ENCODE peak calls at places on chromosomes 7 and 10, in nine cellular contexts. R is endothelial cell of umbilical vein, V is heart right ventricle, O is ascending aorta, Y is GM23248, I is cardiac muscle cell, L is prostate gland, H is heart left ventricle, Q is pancreas. W is an unnamed sample.
A peak's percentile ranks its signal among the peaks of the same experiment; 100 is the strongest.

GRCh38 chr7:96686305-96686704 is 23.3 kb downstream of the SEM1 start:
- DNase-seq in R (no peak), H (no peak), L (no peak), Y (no peak), V (no peak), O (no peak), I (peak; percentile 11), Q (no peak), W (no peak)

GRCh38 chr7:157480651-157481050 is 143.8 kb downstream of the DNAJB6 start:
- DNase-seq in Q (no peak), I (no peak), V (no peak), R (no peak), Y (no peak), H (no peak), O (peak; percentile 51), L (no peak), W (no peak)

GRCh38 chr7:23709081-23709746 is 805 bp upstream of the STK31 start:
- DNase-seq in R (no peak), Y (no peak), O (no peak), I (no peak), Q (no peak), H (no peak), L (no peak), V (no peak), W (no peak)

GRCh38 chr10:3080608-3081007 is 13.3 kb downstream of the PFKP start:
- DNase-seq in V (no peak), L (no peak), Q (no peak), H (no peak), O (no peak), Y (no peak), R (peak; percentile 53), I (peak; percentile 29), W (no peak)

GRCh38 chr10:4024846-4025245 is 239.8 kb upstream of the KLF6 start:
- DNase-seq in L (no peak), O (no peak), Y (no peak), R (peak; percentile 31), Q (no peak), V (no peak), H (no peak), I (peak; percentile 21), W (no peak)

GRCh38 chr7:154907651-154908620 is 95.0 kb downstream of the PAXIP1 start:
- DNase-seq in V (no peak), R (no peak), Q (no peak), Y (no peak), L (no peak), H (no peak), O (no peak), I (no peak), W (no peak)

GRCh38 chr10:130025811-130026510 is 61.9 kb upstream of the EBF3 start:
- DNase-seq in Y (no peak), R (no peak), V (no peak), H (no peak), Q (no peak), I (no peak), L (no peak), O (no peak), W (no peak)

GRCh38 chr10:79422178-79422892 is 23.1 kb downstream of the ZCCHC24 start:
- DNase-seq in Q (peak; percentile 46), V (peak; percentile 59), L (no peak), R (no peak), H (peak; percentile 75), O (peak; percentile 86), I (peak; percentile 94), Y (peak; percentile 96), W (no peak)

GRCh38 chr10:71423936-71424335 is 27.2 kb downstream of the CDH23 start:
- DNase-seq in V (no peak), I (no peak), Y (no peak), Q (no peak), O (peak; percentile 25), L (no peak), R (no peak), H (no peak), W (no peak)

GRCh38 chr10:60611291-60611747 is 167.0 kb upstream of the CDK1 start:
- DNase-seq in Q (no peak), I (peak; percentile 66), V (no peak), R (peak; percentile 37), O (no peak), L (no peak), H (no peak), Y (peak; percentile 92), W (no peak)

GRCh38 chr7:132406039-132406438 is 170.2 kb downstream of the PLXNA4 start:
- DNase-seq in O (no peak), I (no peak), H (no peak), R (peak; percentile 53), V (no peak), Q (no peak), Y (peak; percentile 44), L (no peak), W (no peak)

DNA sequence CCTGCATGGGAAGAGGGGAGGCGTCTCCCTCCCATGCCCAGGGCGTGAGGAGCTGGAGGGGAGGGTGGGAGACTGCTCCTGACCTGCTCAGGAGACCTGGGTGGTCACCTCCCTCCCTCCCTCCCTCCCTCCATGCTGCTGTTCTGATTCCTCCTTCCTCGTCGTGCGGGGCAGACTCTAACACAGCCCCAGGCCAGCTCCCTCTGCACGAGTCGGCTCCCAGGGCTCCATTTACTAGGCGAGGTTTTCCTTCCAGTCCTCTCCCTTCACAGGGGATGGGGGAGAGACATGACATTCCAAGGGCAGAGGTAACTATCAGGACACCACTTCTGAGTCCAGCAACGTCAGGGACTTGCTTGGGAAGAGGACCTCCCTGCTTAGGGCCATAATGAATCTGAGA is 23.6 kb downstream of the VIPR2 start:
- DNase-seq in I (no peak), R (no peak), H (peak; percentile 13), Y (no peak), V (no peak), L (no peak), Q (peak; percentile 14), O (peak; percentile 28), W (no peak)
- H3K27me3 ChIP-seq in I (no peaks in the 10 kb centered on the region), R (no peaks in the 10 kb centered on the region), H (no peaks in the 10 kb centered on the region), Y (no peaks in the 10 kb centered on the region), V (no peaks in the 10 kb centered on the region), L (no peaks in the 10 kb centered on the region), Q (no peaks in the 10 kb centered on the region), O (no peaks in the 10 kb centered on the region), W (no peaks in the 10 kb centered on the region)

GRCh38 chr7:116776046-116776445 is 86.3 kb upstream of the CAPZA2 start:
- DNase-seq in Y (no peak), R (no peak), H (no peak), V (no peak), O (no peak), I (no peak), Q (no peak), L (no peak), W (no peak)
- H3K4me1 ChIP-seq in Y (peaks cover 66% of the 10 kb centered on the region), R (peaks cover 60% of the 10 kb centered on the region), H (peaks cover 8% of the 10 kb centered on the region), V (peaks cover 13% of the 10 kb centered on the region), O (no peaks in the 10 kb centered on the region), I (no peaks in the 10 kb centered on the region), Q (peaks cover 61% of the 10 kb centered on the region), L (no peaks in the 10 kb centered on the region), W (peaks cover 52% of the 10 kb centered on the region)

GRCh38 chr7:141074162-141074989 is 512 bp downstream of the TMEM178B start:
- DNase-seq in R (no peak), V (peak; percentile 15), O (no peak), Q (peak; percentile 81), H (peak; percentile 26), L (peak; percentile 38), I (peak; percentile 11), Y (peak; percentile 17), W (no peak)
- H3K27me3 ChIP-seq in R (peaks cover 39% of the 10 kb centered on the region), V (peaks cover 74% of the 10 kb centered on the region), O (peaks cover 7% of the 10 kb centered on the region), Q (no peaks in the 10 kb centered on the region), H (peaks cover 6% of the 10 kb centered on the region), L (no peaks in the 10 kb centered on the region), I (peaks cover 93% of the 10 kb centered on the region), Y (peaks cover 40% of the 10 kb centered on the region), W (peaks cover 44% of the 10 kb centered on the region)

GRCh38 chr7:18520450-18521235 is 25.1 kb downstream of the HDAC9 start:
- DNase-seq in Q (no peak), O (no peak), H (no peak), V (no peak), I (peak; percentile 52), R (no peak), L (no peak), Y (peak; percentile 73), W (no peak)
- H3K4me1 ChIP-seq in Q (no peaks in the 10 kb centered on the region), O (no peaks in the 10 kb centered on the region), H (peaks cover 28% of the 10 kb centered on the region), V (peaks cover 29% of the 10 kb centered on the region), I (peaks cover 30% of the 10 kb centered on the region), R (peaks cover 6% of the 10 kb centered on the region), L (no peaks in the 10 kb centered on the region), Y (peaks cover 23% of the 10 kb centered on the region), W (no peaks in the 10 kb centered on the region)

GRCh38 chr10:131994435-131994834 is 12.7 kb upstream of the BNIP3 start:
- DNase-seq in Q (no peak), V (no peak), Y (no peak), H (no peak), L (no peak), O (no peak), R (no peak), I (no peak), W (no peak)

GRCh38 chr10:131993298-131993674 is 11.6 kb upstream of the BNIP3 start:
- DNase-seq in I (no peak), Y (no peak), R (no peak), O (no peak), Q (peak; percentile 49), V (no peak), L (no peak), H (no peak), W (no peak)

GRCh38 chr10:131996508-131997365 is 15.0 kb upstream of the BNIP3 start:
- DNase-seq in V (peak; percentile 75), I (no peak), Y (no peak), Q (peak; percentile 88), L (no peak), R (no peak), O (no peak), H (peak; percentile 85), W (no peak)

GRCh38 chr10:131997366-131998049 is 15.8 kb upstream of the BNIP3 start:
- DNase-seq in L (peak; percentile 97), I (peak; percentile 92), V (peak; percentile 59), R (peak; percentile 75), H (peak; percentile 72), O (peak; percentile 83), Q (peak; percentile 87), Y (peak; percentile 81), W (peak; percentile 76)

GRCh38 chr10:131991726-131992125 is 10.0 kb upstream of the BNIP3 start:
- DNase-seq in Q (no peak), O (no peak), I (no peak), R (no peak), L (no peak), V (no peak), H (no peak), Y (no peak), W (no peak)
- H3K27me3 ChIP-seq in Q (no peaks in the 10 kb centered on the region), O (no peaks in the 10 kb centered on the region), I (no peaks in the 10 kb centered on the region), R (no peaks in the 10 kb centered on the region), L (no peaks in the 10 kb centered on the region), V (no peaks in the 10 kb centered on the region), H (no peaks in the 10 kb centered on the region), Y (no peaks in the 10 kb centered on the region), W (no peaks in the 10 kb centered on the region)

GRCh38 chr7:1534330-1535099 is 4.0 kb downstream of the MAFK start:
- DNase-seq in R (no peak), I (no peak), Y (no peak), V (peak; percentile 27), H (peak; percentile 33), L (no peak), O (no peak), Q (peak; percentile 82), W (no peak)
- H3K4me1 ChIP-seq in R (peaks cover 59% of the 10 kb centered on the region), I (peaks cover 13% of the 10 kb centered on the region), Y (peaks cover 40% of the 10 kb centered on the region), V (peaks cover 83% of the 10 kb centered on the region), H (peaks cover 83% of the 10 kb centered on the region), L (peaks cover 33% of the 10 kb centered on the region), O (peaks cover 17% of the 10 kb centered on the region), Q (peaks cover 27% of the 10 kb centered on the region), W (peaks cover 80% of the 10 kb centered on the region)

W was measured in stomach.